ENCODE peak calls at places on chromosomes 6 and 20, in five cellular contexts. One of them, this sample, is unnamed.

GRCh38 chr6:36578030-36578825 is 15.9 kb upstream of the SRSF3 start:
- DNase-seq in progenitor cell of endocrine pancreas: no peak
- DNase-seq in left ventricle myocardium inferior: no peak
- DNase-seq in mesothelial cell of epicardium: no peak
- DNase-seq in PC-9: no peak
- DNase-seq in this sample: no peak

GRCh38 chr6:125255201-125255600 is 46.6 kb downstream of the HDDC2 start:
- DNase-seq in PC-9: no peak
- DNase-seq in mesothelial cell of epicardium: no peak
- DNase-seq in left ventricle myocardium inferior: no peak
- DNase-seq in progenitor cell of endocrine pancreas: no peak
- DNase-seq in this sample: no peak

GRCh38 chr6:26571592-26572296 is 25.0 kb upstream of the ABT1 start:
- DNase-seq in mesothelial cell of epicardium: no peak
- DNase-seq in left ventricle myocardium inferior: peak; percentile 44
- DNase-seq in PC-9: peak; percentile 90
- DNase-seq in progenitor cell of endocrine pancreas: no peak
- DNase-seq in this sample: no peak

GRCh38 chr6:122878809-122879208 is 89.8 kb downstream of the SMPDL3A start:
- DNase-seq in progenitor cell of endocrine pancreas: no peak
- DNase-seq in PC-9: no peak
- DNase-seq in mesothelial cell of epicardium: no peak
- DNase-seq in left ventricle myocardium inferior: no peak
- DNase-seq in this sample: no peak

GRCh38 chr6:149905371-149905910 is 7.5 kb upstream of the RAET1E start:
- DNase-seq in left ventricle myocardium inferior: no peak
- DNase-seq in mesothelial cell of epicardium: no peak
- DNase-seq in PC-9: no peak
- DNase-seq in progenitor cell of endocrine pancreas: no peak
- DNase-seq in this sample: peak; percentile 49

GRCh38 chr6:93787841-93788240 is 368.5 kb upstream of the EPHA7 start:
- DNase-seq in mesothelial cell of epicardium: no peak
- DNase-seq in left ventricle myocardium inferior: no peak
- DNase-seq in progenitor cell of endocrine pancreas: no peak
- DNase-seq in PC-9: no peak
- DNase-seq in this sample: no peak

GRCh38 chr6:92271101-92271500 is 1148.3 kb downstream of the EPHA7 start:
- DNase-seq in progenitor cell of endocrine pancreas: no peak
- DNase-seq in left ventricle myocardium inferior: no peak
- DNase-seq in mesothelial cell of epicardium: no peak
- DNase-seq in PC-9: no peak
- DNase-seq in this sample: no peak

GRCh38 chr20:37567671-37568588 is 40.3 kb upstream of the BLCAP start:
- DNase-seq in PC-9: no peak
- DNase-seq in progenitor cell of endocrine pancreas: no peak
- DNase-seq in mesothelial cell of epicardium: no peak
- DNase-seq in left ventricle myocardium inferior: no peak
- DNase-seq in this sample: peak; percentile 67

GRCh38 chr20:5140195-5140594 is 13.4 kb downstream of the CDS2 start:
- DNase-seq in progenitor cell of endocrine pancreas: no peak
- DNase-seq in PC-9: no peak
- DNase-seq in left ventricle myocardium inferior: no peak
- DNase-seq in mesothelial cell of epicardium: no peak
- DNase-seq in this sample: no peak

GRCh38 chr20:56348306-56348695 is 10.5 kb upstream of the FAM210B start:
- DNase-seq in progenitor cell of endocrine pancreas: no peak
- DNase-seq in PC-9: no peak
- DNase-seq in mesothelial cell of epicardium: no peak
- DNase-seq in left ventricle myocardium inferior: no peak
- DNase-seq in this sample: no peak

GRCh38 chr6:399785-400517 is 8.4 kb downstream of the IRF4 start:
- DNase-seq in mesothelial cell of epicardium: no peak
- DNase-seq in progenitor cell of endocrine pancreas: no peak
- DNase-seq in PC-9: no peak
- DNase-seq in left ventricle myocardium inferior: no peak
- DNase-seq in this sample: no peak

GRCh38 chr20:57762531-57763234 is 52.9 kb upstream of the PMEPA1 start:
- DNase-seq in left ventricle myocardium inferior: no peak
- DNase-seq in PC-9: no peak
- DNase-seq in progenitor cell of endocrine pancreas: no peak
- DNase-seq in mesothelial cell of epicardium: no peak
- DNase-seq in this sample: no peak

GRCh38 chr6:106048331-106048730 is 37.8 kb upstream of the PRDM1 start:
- DNase-seq in progenitor cell of endocrine pancreas: no peak
- DNase-seq in left ventricle myocardium inferior: no peak
- DNase-seq in PC-9: no peak
- DNase-seq in mesothelial cell of epicardium: no peak
- DNase-seq in this sample: no peak

GRCh38 chr6:37473364-37474095 is 26.2 kb downstream of the CCDC167 start:
- DNase-seq in left ventricle myocardium inferior: peak; percentile 81
- DNase-seq in mesothelial cell of epicardium: no peak
- DNase-seq in PC-9: no peak
- DNase-seq in progenitor cell of endocrine pancreas: no peak
- DNase-seq in this sample: no peak

GRCh38 chr6:8579372-8579771 is 144.0 kb upstream of the SLC35B3 start:
- DNase-seq in mesothelial cell of epicardium: no peak
- DNase-seq in progenitor cell of endocrine pancreas: no peak
- DNase-seq in left ventricle myocardium inferior: no peak
- DNase-seq in PC-9: no peak
- DNase-seq in this sample: no peak

GRCh38 chr6:149454405-149454848 is 30.4 kb downstream of the ZC3H12D start:
- DNase-seq in progenitor cell of endocrine pancreas: no peak
- DNase-seq in left ventricle myocardium inferior: peak; percentile 98
- DNase-seq in PC-9: peak; percentile 78
- DNase-seq in mesothelial cell of epicardium: no peak
- DNase-seq in this sample: no peak

GRCh38 chr6:89371849-89372505 is 19.5 kb upstream of the UBE2J1 start:
- DNase-seq in mesothelial cell of epicardium: peak; percentile 28
- DNase-seq in progenitor cell of endocrine pancreas: peak; percentile 65
- DNase-seq in PC-9: no peak
- DNase-seq in left ventricle myocardium inferior: peak; percentile 78
- DNase-seq in this sample: peak; percentile 76

GRCh38 chr20:31602779-31603441 is 2.2 kb upstream of the ID1 start:
- DNase-seq in left ventricle myocardium inferior: no peak
- DNase-seq in progenitor cell of endocrine pancreas: no peak
- DNase-seq in PC-9: peak; percentile 91
- DNase-seq in mesothelial cell of epicardium: no peak
- DNase-seq in this sample: no peak

GRCh38 chr6:45416700-45417099 is 39.0 kb upstream of the SUPT3H start:
- DNase-seq in mesothelial cell of epicardium: no peak
- DNase-seq in left ventricle myocardium inferior: no peak
- DNase-seq in PC-9: no peak
- DNase-seq in progenitor cell of endocrine pancreas: no peak
- DNase-seq in this sample: no peak

GRCh38 chr20:64100946-64101688 is 6.2 kb downstream of the NPBWR2 start:
- DNase-seq in left ventricle myocardium inferior: no peak
- DNase-seq in mesothelial cell of epicardium: no peak
- DNase-seq in progenitor cell of endocrine pancreas: no peak
- DNase-seq in PC-9: no peak
- DNase-seq in this sample: no peak

GRCh38 chr6:108801331-108801730 is 46.9 kb upstream of the ARMC2 start:
- DNase-seq in mesothelial cell of epicardium: no peak
- DNase-seq in progenitor cell of endocrine pancreas: no peak
- DNase-seq in left ventricle myocardium inferior: no peak
- DNase-seq in PC-9: no peak
- DNase-seq in this sample: no peak

GRCh38 chr6:139296927-139297326 is 5.1 kb upstream of the TXLNB start:
- DNase-seq in left ventricle myocardium inferior: no peak
- DNase-seq in mesothelial cell of epicardium: no peak
- DNase-seq in progenitor cell of endocrine pancreas: no peak
- DNase-seq in PC-9: no peak
- DNase-seq in this sample: no peak

GRCh38 chr20:13638162-13638495 is 603 bp downstream of the TASP1 start:
- DNase-seq in left ventricle myocardium inferior: no peak
- DNase-seq in PC-9: peak; percentile 35
- DNase-seq in progenitor cell of endocrine pancreas: no peak
- DNase-seq in mesothelial cell of epicardium: no peak
- DNase-seq in this sample: no peak

GRCh38 chr20:48761023-48761785 is 66.6 kb downstream of the PREX1 start:
- DNase-seq in progenitor cell of endocrine pancreas: no peak
- DNase-seq in mesothelial cell of epicardium: no peak
- DNase-seq in left ventricle myocardium inferior: peak; percentile 39
- DNase-seq in PC-9: no peak
- DNase-seq in this sample: no peak

GRCh38 chr20:57659789-57660509 is 39.7 kb upstream of the ZBP1 start:
- DNase-seq in progenitor cell of endocrine pancreas: no peak
- DNase-seq in mesothelial cell of epicardium: peak; percentile 14
- DNase-seq in left ventricle myocardium inferior: peak; percentile 10
- DNase-seq in PC-9: no peak
- DNase-seq in this sample: peak; percentile 68

GRCh38 chr6:116872771-116873170 is 4.3 kb upstream of the RFX6 start:
- DNase-seq in progenitor cell of endocrine pancreas: no peak
- DNase-seq in mesothelial cell of epicardium: no peak
- DNase-seq in left ventricle myocardium inferior: no peak
- DNase-seq in PC-9: no peak
- DNase-seq in this sample: no peak

GRCh38 chr6:4920914-4921410 is 82.9 kb downstream of the RPP40 start:
- DNase-seq in progenitor cell of endocrine pancreas: no peak
- DNase-seq in left ventricle myocardium inferior: no peak
- DNase-seq in mesothelial cell of epicardium: no peak
- DNase-seq in PC-9: no peak
- DNase-seq in this sample: no peak
- TF ChIP-seq CTCF in progenitor cell of endocrine pancreas: no peak
- TF ChIP-seq CTCF in left ventricle myocardium inferior: no peak
- TF ChIP-seq CTCF in mesothelial cell of epicardium: no peak
- TF ChIP-seq CTCF in PC-9: no peak
- TF ChIP-seq CTCF in this sample: no peak

DNA sequence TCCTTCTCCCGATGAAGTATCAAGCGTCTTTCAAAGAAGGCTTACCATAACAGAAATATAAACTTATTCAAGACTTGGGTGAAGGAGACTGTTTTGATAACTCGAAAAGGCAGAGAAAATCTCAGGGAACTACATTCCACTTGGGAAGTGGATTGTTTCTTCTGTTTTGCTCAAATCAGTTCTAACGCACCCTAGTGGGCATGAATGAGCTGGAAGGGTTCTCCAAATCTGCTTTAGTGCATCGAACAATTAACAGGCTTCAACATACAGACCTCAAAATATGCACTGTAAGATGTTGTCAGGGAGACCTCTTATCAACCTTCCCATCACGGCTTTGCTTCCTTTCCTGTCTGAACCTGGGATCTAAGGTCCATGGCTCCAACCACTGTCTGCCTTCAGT is 392.5 kb downstream of the CD83 start:
- DNase-seq in mesothelial cell of epicardium: no peak
- DNase-seq in progenitor cell of endocrine pancreas: no peak
- DNase-seq in left ventricle myocardium inferior: no peak
- DNase-seq in PC-9: no peak
- DNase-seq in this sample: no peak
- TF ChIP-seq CTCF in mesothelial cell of epicardium: no peak
- TF ChIP-seq CTCF in progenitor cell of endocrine pancreas: no peak
- TF ChIP-seq CTCF in left ventricle myocardium inferior: peak; percentile 18
- TF ChIP-seq CTCF in PC-9: no peak
- TF ChIP-seq CTCF in this sample: no peak

GRCh38 chr6:119108076-119108475 is 29.6 kb upstream of the FAM184A start:
- DNase-seq in progenitor cell of endocrine pancreas: no peak
- DNase-seq in mesothelial cell of epicardium: no peak
- DNase-seq in PC-9: no peak
- DNase-seq in left ventricle myocardium inferior: no peak
- DNase-seq in this sample: no peak

GRCh38 chr6:119109654-119110325 is 31.3 kb upstream of the FAM184A start:
- DNase-seq in PC-9: no peak
- DNase-seq in left ventricle myocardium inferior: no peak
- DNase-seq in mesothelial cell of epicardium: no peak
- DNase-seq in progenitor cell of endocrine pancreas: no peak
- DNase-seq in this sample: no peak

GRCh38 chr6:119105262-119105661 is 26.8 kb upstream of the FAM184A start:
- DNase-seq in PC-9: no peak
- DNase-seq in progenitor cell of endocrine pancreas: no peak
- DNase-seq in mesothelial cell of epicardium: no peak
- DNase-seq in left ventricle myocardium inferior: no peak
- DNase-seq in this sample: no peak

GRCh38 chr6:119112856-119113530 is 34.5 kb upstream of the FAM184A start:
- DNase-seq in progenitor cell of endocrine pancreas: no peak
- DNase-seq in PC-9: no peak
- DNase-seq in mesothelial cell of epicardium: no peak
- DNase-seq in left ventricle myocardium inferior: no peak
- DNase-seq in this sample: no peak

DNA sequence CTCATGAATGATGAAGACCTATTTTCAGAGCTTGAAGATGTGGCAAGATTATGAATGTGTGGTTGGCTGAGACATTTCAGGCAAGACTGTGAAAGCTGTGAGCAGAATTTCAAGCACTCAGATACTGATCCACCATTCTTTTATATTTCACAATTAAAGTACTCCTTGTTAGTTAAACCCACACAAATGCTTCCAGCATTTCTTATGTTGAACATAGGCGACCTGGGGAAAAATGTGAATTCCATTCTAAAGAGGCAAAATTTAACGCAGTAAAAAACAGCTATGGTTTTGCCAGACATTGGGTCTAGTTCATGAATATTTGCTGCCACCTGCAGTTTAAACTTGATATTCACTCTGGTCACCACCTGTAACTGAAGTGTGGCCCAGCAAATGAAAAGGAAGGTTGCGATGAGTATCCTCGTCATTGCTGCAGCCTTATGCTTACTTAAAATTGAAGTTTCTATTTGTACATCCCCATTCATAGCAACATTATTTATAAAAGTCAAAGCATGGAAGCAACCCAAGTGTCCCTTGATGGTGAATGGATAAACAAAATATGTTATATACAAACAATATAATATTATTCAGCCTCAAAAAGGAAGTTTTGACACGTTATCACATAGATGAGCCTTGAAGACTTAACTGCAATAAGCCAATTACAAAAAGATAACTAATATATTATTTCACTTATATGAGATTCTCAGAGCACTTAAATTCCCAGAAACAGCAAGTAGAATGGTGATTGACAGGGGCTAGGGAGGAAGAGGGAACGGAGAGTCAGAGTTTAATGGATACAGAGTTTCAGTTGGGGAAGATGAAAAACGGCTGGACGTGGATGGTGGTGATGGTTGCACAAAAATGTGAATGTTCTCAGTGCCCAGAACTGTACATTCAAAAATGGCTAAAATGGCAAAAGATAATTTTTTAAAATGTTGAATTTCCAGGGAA is 32.4 kb upstream of the FAM184A start:
- DNase-seq in progenitor cell of endocrine pancreas: peak; percentile 25
- DNase-seq in mesothelial cell of epicardium: no peak
- DNase-seq in left ventricle myocardium inferior: no peak
- DNase-seq in PC-9: peak; percentile 59
- DNase-seq in this sample: no peak
- TF ChIP-seq CTCF in progenitor cell of endocrine pancreas: peak; percentile 72
- TF ChIP-seq CTCF in mesothelial cell of epicardium: peak; percentile 54
- TF ChIP-seq CTCF in left ventricle myocardium inferior: peak; percentile 72
- TF ChIP-seq CTCF in PC-9: peak; percentile 89
- TF ChIP-seq CTCF in this sample: peak; percentile 75

GRCh38 chr6:157898169-157898568 is 75.1 kb downstream of the SNX9 start:
- DNase-seq in PC-9: no peak
- DNase-seq in left ventricle myocardium inferior: no peak
- DNase-seq in mesothelial cell of epicardium: no peak
- DNase-seq in progenitor cell of endocrine pancreas: no peak
- DNase-seq in this sample: no peak
- TF ChIP-seq CTCF in PC-9: no peak
- TF ChIP-seq CTCF in left ventricle myocardium inferior: peak; percentile 48
- TF ChIP-seq CTCF in mesothelial cell of epicardium: no peak
- TF ChIP-seq CTCF in progenitor cell of endocrine pancreas: peak; percentile 25
- TF ChIP-seq CTCF in this sample: no peak